ENCODE peak calls at places on chromosome 1, in four cellular contexts. T is HepG2, X is WTC11, S is K562. Y is an unnamed sample.

GRCh38 chr1:3956527-3957170 is 56.6 kb upstream of the C1orf174 start:
- DNase-seq in T (no peak), X (no peak), S (no peak), Y (no peak)

GRCh38 chr1:203523667-203524066 is 29.7 kb downstream of the OPTC start:
- DNase-seq in T (no peak), X (no peak), S (no peak), Y (no peak)

GRCh38 chr1:154574715-154575114 is 7.1 kb downstream of the CHRNB2 start:
- DNase-seq in T (no peak), X (no peak), S (no peak), Y (no peak)

GRCh38 chr1:17090844-17091243 is 28.4 kb downstream of the PADI2 start:
- DNase-seq in T (no peak), X (no peak), S (no peak), Y (no peak)

GRCh38 chr1:201307239-201307638 is 23.9 kb downstream of the PKP1 start:
- DNase-seq in T (no peak), X (no peak), S (no peak), Y (no peak)

GRCh38 chr1:43834280-43835140 is 99.1 kb upstream of the ARTN start:
- DNase-seq in T (no peak), X (no peak), S (peak; percentile 32), Y (no peak)

GRCh38 chr1:225631041-225631663 is 21.8 kb downstream of the ENAH start:
- DNase-seq in T (no peak), X (no peak), S (no peak), Y (no peak)

GRCh38 chr1:117244971-117245370 is 34.2 kb upstream of the VTCN1 start:
- DNase-seq in T (no peak), X (no peak), S (no peak), Y (no peak)

GRCh38 chr1:199855580-199855979 is 171.9 kb upstream of the NR5A2 start:
- DNase-seq in T (no peak), X (no peak), S (no peak), Y (no peak)

GRCh38 chr1:201054030-201054635 is 30.6 kb upstream of the KIF21B start:
- DNase-seq in T (no peak), X (no peak), S (no peak), Y (no peak)

GRCh38 chr1:205245096-205245495 is 17.4 kb downstream of the TMCC2 start:
- DNase-seq in T (no peak), X (no peak), S (no peak), Y (no peak)

GRCh38 chr1:67013573-67013972 is 40.4 kb downstream of the SLC35D1 start:
- DNase-seq in T (no peak), X (no peak), S (peak; percentile 19), Y (no peak)

GRCh38 chr1:958823-959729 is at the start of gene NOC2L:
- DNase-seq in T (peak; percentile 72), X (peak; percentile 95), S (peak; percentile 89), Y (peak; percentile 46)

GRCh38 chr1:114702699-114703098 is 7.4 kb upstream of the AMPD1 start:
- DNase-seq in T (no peak), X (no peak), S (no peak), Y (no peak)

GRCh38 chr1:15577691-15578090 is 7.2 kb downstream of the AGMAT start:
- DNase-seq in T (no peak), X (no peak), S (no peak), Y (no peak)

GRCh38 chr1:84704872-84705426 is 14.7 kb upstream of the SSX2IP start:
- DNase-seq in T (no peak), X (no peak), S (no peak), Y (no peak)

GRCh38 chr1:7207875-7208646 is 422.8 kb downstream of the CAMTA1 start:
- DNase-seq in T (peak; percentile 25), X (peak; percentile 87), S (peak; percentile 72), Y (no peak)

GRCh38 chr1:32903991-32904776 is 3.0 kb upstream of the TMEM54 start:
- DNase-seq in T (no peak), X (no peak), S (no peak), Y (no peak)

GRCh38 chr1:41440321-41441090 is 44.0 kb downstream of the EDN2 start:
- DNase-seq in T (no peak), X (no peak), S (no peak), Y (no peak)

GRCh38 chr1:25700626-25701025 is 84.0 kb downstream of the MAN1C1 start:
- DNase-seq in T (no peak), X (peak; percentile 59), S (peak; percentile 57), Y (no peak)

DNA sequence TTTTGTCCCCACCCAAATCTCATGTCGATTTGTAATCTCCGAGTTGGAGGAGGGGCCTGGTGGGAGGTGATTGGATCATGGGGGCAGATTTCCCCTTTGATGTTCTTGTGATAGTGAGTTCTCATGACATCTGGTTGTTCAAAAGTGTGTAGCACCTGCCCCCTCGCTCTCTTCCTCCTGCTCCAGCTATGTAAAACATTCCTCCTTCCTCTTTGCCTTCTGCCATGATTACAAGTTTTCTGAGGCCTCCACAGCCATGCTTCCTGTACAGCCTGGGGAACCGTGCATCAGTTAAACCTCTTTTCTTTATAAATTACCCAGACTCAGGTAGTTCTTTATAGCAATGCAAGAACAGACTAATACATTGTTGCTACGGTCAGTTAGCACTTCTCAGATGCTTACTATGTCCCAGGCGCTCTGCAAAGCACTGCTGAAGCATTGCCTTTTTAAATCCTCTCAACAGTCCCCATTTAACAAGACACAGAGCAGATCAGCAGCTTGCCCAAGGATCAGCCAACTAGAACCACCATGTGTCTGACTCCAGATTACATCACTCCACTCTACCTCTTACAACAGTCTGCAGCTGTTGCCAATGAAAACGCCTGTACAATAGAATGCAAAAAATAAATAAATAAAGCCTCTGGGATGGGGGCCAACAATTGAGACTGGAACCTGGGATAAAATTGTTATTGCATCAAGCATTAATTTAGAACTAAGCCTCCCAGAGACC is 52.4 kb upstream of the USP1 start:
- DNase-seq in T (no peak), X (no peak), S (no peak), Y (no peak)
- TF ChIP-seq ETV6 in T (no peak), X (no peak), S (no peak), Y (no peak)

GRCh38 chr1:185559684-185560310 is 174.4 kb upstream of the HMCN1 start:
- DNase-seq in T (peak; percentile 26), X (peak; percentile 58), S (peak; percentile 24), Y (peak; percentile 72)
- TF ChIP-seq ATF2 in T (no peak), X (no peak), S (no peak), Y (peak; percentile 61)

GRCh38 chr1:48758976-48759375 is 17.7 kb downstream of the BEND5 start:
- DNase-seq in T (no peak), X (no peak), S (no peak), Y (no peak)

GRCh38 chr1:48757363-48757762 is 19.3 kb downstream of the BEND5 start:
- DNase-seq in T (no peak), X (no peak), S (no peak), Y (no peak)

GRCh38 chr1:48761411-48761810 is 15.3 kb downstream of the BEND5 start:
- DNase-seq in T (no peak), X (no peak), S (no peak), Y (no peak)

GRCh38 chr1:48761986-48762385 is 14.7 kb downstream of the BEND5 start:
- DNase-seq in T (no peak), X (no peak), S (no peak), Y (no peak)

GRCh38 chr1:48760889-48761288 is 15.8 kb downstream of the BEND5 start:
- DNase-seq in T (no peak), X (no peak), S (no peak), Y (no peak)
- TF ChIP-seq ETV6 in T (no peak), X (no peak), S (no peak), Y (no peak)

DNA sequence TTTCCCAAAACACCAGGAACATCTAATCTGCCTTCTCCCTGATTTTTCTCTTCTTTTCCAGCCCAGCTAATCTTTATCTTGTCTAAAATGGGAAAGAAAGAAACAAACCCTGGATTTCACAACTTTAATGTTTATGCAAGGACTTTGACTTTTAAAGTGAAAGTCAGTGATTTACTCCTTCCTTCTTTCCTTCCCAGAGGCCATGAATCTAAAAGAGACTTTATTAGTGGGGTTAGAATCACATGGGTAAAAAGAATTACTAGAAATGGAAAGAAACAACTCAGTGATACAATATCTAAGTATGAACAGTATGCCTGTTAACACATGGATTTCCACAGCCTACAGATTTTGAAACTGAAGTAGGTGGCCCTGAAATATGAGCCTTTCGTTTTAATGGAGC is 59.8 kb upstream of the KCNK2 start:
- DNase-seq in T (no peak), X (no peak), S (no peak), Y (no peak)
- TF ChIP-seq ATF2 in T (no peak), X (no peak), S (no peak), Y (no peak)

Y was measured in GM12878.